ENCODE peak calls at places on chromosome 22, in nine cellular contexts. B is cardiac muscle cell; M is kidney tubule cell; N is upper lobe of left lung; Y is activated CD4-positive, alpha-beta T cell treated with anti-CD3 and anti-CD28 coated beads for 24 hours; R is skeletal muscle cell; C is H1; V is kidney epithelial cell; G is HCT116. J is an unnamed sample.
A peak's percentile ranks its signal among the peaks of the same experiment; 100 is the strongest.

GRCh38 chr22:43885786-43886185 is 6.0 kb downstream of the PNPLA5 start:
- DNase-seq in B (no peak), M (no peak), N (no peak), Y (no peak), R (no peak), C (no peak), V (no peak), G (no peak), J (no peak)

GRCh38 chr22:49332691-49333090 is 495.0 kb downstream of the BRD1 start:
- DNase-seq in B (no peak), M (no peak), N (no peak), Y (no peak), R (no peak), C (no peak), V (no peak), G (no peak), J (no peak)

GRCh38 chr22:35549338-35549737 is 8.7 kb downstream of the RASD2 start:
- DNase-seq in B (no peak), M (no peak), N (no peak), Y (no peak), R (no peak), C (no peak), V (no peak), G (no peak), J (no peak)

GRCh38 chr22:37933711-37934376 is 19.6 kb downstream of the C22orf23 start:
- DNase-seq in B (peak; percentile 94), M (peak; percentile 94), N (peak; percentile 97), Y (peak; percentile 84), R (peak; percentile 59), C (peak; percentile 73), V (peak; percentile 56), G (peak; percentile 83), J (peak; percentile 95)

GRCh38 chr22:26927841-26928240 is 270.5 kb downstream of the MIAT start:
- DNase-seq in B (no peak), M (no peak), N (no peak), Y (no peak), R (no peak), C (no peak), V (no peak), G (no peak), J (no peak)

GRCh38 chr22:27241430-27242110 is 560.0 kb downstream of the MN1 start:
- DNase-seq in B (peak; percentile 64), M (peak; percentile 40), N (peak; percentile 77), Y (no peak), R (no peak), C (no peak), V (peak; percentile 35), G (no peak), J (peak; percentile 83)

GRCh38 chr22:20248461-20248959 is 19.6 kb downstream of the RTN4R start:
- DNase-seq in B (no peak), M (no peak), N (peak; percentile 71), Y (no peak), R (no peak), C (no peak), V (no peak), G (no peak), J (no peak)

GRCh38 chr22:37309221-37310074 is 27.1 kb downstream of the CYTH4 start:
- DNase-seq in B (no peak), M (peak; percentile 22), N (no peak), Y (no peak), R (no peak), C (no peak), V (no peak), G (no peak), J (peak; percentile 88)

GRCh38 chr22:19057999-19058491 is 64.2 kb downstream of the DGCR2 start:
- DNase-seq in B (no peak), M (no peak), N (no peak), Y (no peak), R (no peak), C (no peak), V (no peak), G (no peak), J (peak; percentile 59)

GRCh38 chr22:41382610-41383009 is 868 bp downstream of the TEF start:
- DNase-seq in B (no peak), M (no peak), N (no peak), Y (no peak), R (no peak), C (no peak), V (no peak), G (no peak), J (no peak)

GRCh38 chr22:25141994-25142620 is 57.6 kb upstream of the CRYBB3 start:
- DNase-seq in B (no peak), M (no peak), N (no peak), Y (no peak), R (no peak), C (no peak), V (no peak), G (no peak), J (no peak)

GRCh38 chr22:37240240-37240940 is 3.7 kb downstream of the RAC2 start:
- DNase-seq in B (no peak), M (no peak), N (no peak), Y (no peak), R (no peak), C (no peak), V (no peak), G (no peak), J (peak; percentile 62)

GRCh38 chr22:17013396-17014100 is 5.5 kb upstream of the GAB4 start:
- DNase-seq in B (no peak), M (no peak), N (no peak), Y (no peak), R (no peak), C (no peak), V (no peak), G (no peak), J (no peak)

GRCh38 chr22:24554316-24555159 is at the start of gene GUCD1:
- DNase-seq in B (peak; percentile 52), M (peak; percentile 37), N (no peak), Y (peak; percentile 12), R (no peak), C (no peak), V (no peak), G (no peak), J (no peak)

GRCh38 chr22:48857202-48857805 is 970.4 kb downstream of the BRD1 start:
- DNase-seq in B (no peak), M (no peak), N (no peak), Y (no peak), R (no peak), C (no peak), V (no peak), G (no peak), J (no peak)

GRCh38 chr22:18968011-18968749 is 32.1 kb upstream of the PRODH start:
- DNase-seq in B (peak; percentile 37), M (peak; percentile 22), N (peak; percentile 87), Y (no peak), R (no peak), C (no peak), V (no peak), G (no peak), J (no peak)

GRCh38 chr22:47556473-47556872 is 794.0 kb downstream of the TBC1D22A start:
- DNase-seq in B (no peak), M (no peak), N (no peak), Y (no peak), R (no peak), C (no peak), V (no peak), G (no peak), J (no peak)

GRCh38 chr22:50091092-50091491 is 1.3 kb downstream of the MOV10L1 start:
- DNase-seq in B (no peak), M (no peak), N (peak; percentile 70), Y (no peak), R (no peak), C (no peak), V (no peak), G (no peak), J (peak; percentile 59)

GRCh38 chr22:20131593-20131855 is at the start of gene ZDHHC8:
- DNase-seq in B (peak; percentile 36), M (no peak), N (peak; percentile 92), Y (peak; percentile 48), R (no peak), C (no peak), V (no peak), G (no peak), J (peak; percentile 86)

GRCh38 chr22:50694099-50694498 is 21.5 kb downstream of the SHANK3 start:
- DNase-seq in B (peak; percentile 27), M (no peak), N (no peak), Y (no peak), R (no peak), C (no peak), V (no peak), G (no peak), J (no peak)

GRCh38 chr22:20438678-20439492 is 1.3 kb upstream of the SCARF2 start:
- DNase-seq in B (no peak), M (no peak), N (peak; percentile 62), Y (no peak), R (no peak), C (no peak), V (no peak), G (no peak), J (peak; percentile 77)

GRCh38 chr22:39616051-39616450 is 45.5 kb downstream of the CACNA1I start:
- DNase-seq in B (no peak), M (no peak), N (no peak), Y (no peak), R (no peak), C (no peak), V (no peak), G (no peak), J (no peak)

GRCh38 chr22:44718418-44718817 is 16.4 kb downstream of the PRR5 start:
- DNase-seq in B (no peak), M (no peak), N (no peak), Y (no peak), R (no peak), C (no peak), V (no peak), G (no peak), J (no peak)

GRCh38 chr22:50599816-50600454 is 658 bp upstream of the MAPK8IP2 start:
- DNase-seq in B (peak; percentile 46), M (no peak), N (peak; percentile 94), Y (peak; percentile 38), R (no peak), C (no peak), V (no peak), G (no peak), J (peak; percentile 85)

GRCh38 chr22:17109113-17109865 is 11.9 kb downstream of the TMEM121B start:
- DNase-seq in B (no peak), M (no peak), N (peak; percentile 75), Y (no peak), R (no peak), C (no peak), V (no peak), G (no peak), J (peak; percentile 72)

GRCh38 chr22:45754822-45755221 is 83.2 kb downstream of the ATXN10 start:
- DNase-seq in B (no peak), M (no peak), N (no peak), Y (no peak), R (no peak), C (no peak), V (no peak), G (no peak), J (no peak)

GRCh38 chr22:23574877-23575276 is 5.2 kb downstream of the IGLL1 start:
- DNase-seq in B (no peak), M (no peak), N (peak; percentile 53), Y (no peak), R (no peak), C (no peak), V (no peak), G (no peak), J (peak; percentile 46)